ENCODE peak calls at places on chromosomes 7 and 10, in seven cellular contexts. O is A549; N is renal cortical epithelial cell; M is stimulated activated CD4-positive, alpha-beta T cell treated with anti-CD3 and anti-CD28 coated beads, Interleukin-1b, Interleukin-23, amount 100 ng/mL, for 24 hours; R is activated CD4-positive, alpha-beta memory T cell treated with anti-CD3 and anti-CD28 coated beads, Interleukin-2, amount 10 ng/mL, durations not matched to agents 7 days and 5 days; S is CD4-positive, alpha-beta T cell; H is GM12892. L is an unnamed sample.

GRCh38 chr10:4303045-4303444 is 518.0 kb upstream of the KLF6 start:
- DNase-seq in O (peak; percentile 4), R (no peak), S (no peak), H (no peak), N (no peak), M (no peak), L (no peak)

GRCh38 chr10:89793649-89794254 is 92.4 kb downstream of the KIF20B start:
- DNase-seq in H (no peak), N (peak; percentile 70), S (no peak), R (peak; percentile 26), O (peak; percentile 65), M (no peak), L (peak; percentile 63)

GRCh38 chr7:1672851-1673486 is 2.9 kb downstream of the ELFN1 start:
- DNase-seq in H (no peak), M (no peak), R (no peak), O (no peak), S (no peak), N (no peak), L (no peak)

GRCh38 chr10:59181668-59182067 is 5.2 kb downstream of the PHYHIPL start:
- DNase-seq in H (no peak), O (peak; percentile 83), R (no peak), S (no peak), M (no peak), N (peak; percentile 85), L (peak; percentile 48)

GRCh38 chr10:79255007-79255507 is 92.2 kb upstream of the PPIF start:
- DNase-seq in H (no peak), N (no peak), M (no peak), O (no peak), R (no peak), S (no peak), L (no peak)

GRCh38 chr10:35027567-35027966 is 62.6 kb downstream of the CUL2 start:
- DNase-seq in S (no peak), M (no peak), O (no peak), R (no peak), H (no peak), N (peak; percentile 44), L (peak; percentile 8)

GRCh38 chr10:94308866-94309265 is 53.9 kb downstream of the NOC3L start:
- DNase-seq in R (no peak), H (no peak), S (no peak), M (no peak), N (no peak), O (no peak), L (no peak)

GRCh38 chr7:158818325-158819213 is 10.7 kb downstream of the ESYT2 start:
- DNase-seq in N (peak; percentile 100), S (peak; percentile 75), H (peak; percentile 40), O (peak; percentile 98), M (no peak), R (peak; percentile 83), L (peak; percentile 95)

GRCh38 chr10:99538287-99538917 is 5.7 kb downstream of the NKX2-3 start:
- DNase-seq in M (no peak), R (no peak), O (no peak), S (no peak), H (no peak), N (no peak), L (no peak)

GRCh38 chr7:150903627-150904026 is 51.3 kb downstream of the AOC1 start:
- DNase-seq in N (peak; percentile 75), O (peak; percentile 15), R (no peak), H (no peak), S (no peak), M (no peak), L (peak; percentile 68)

GRCh38 chr7:3754488-3755365 is 453.7 kb downstream of the SDK1 start:
- DNase-seq in O (no peak), H (no peak), N (no peak), S (no peak), R (no peak), M (no peak), L (no peak)

GRCh38 chr7:157490465-157490912 is 153.7 kb downstream of the DNAJB6 start:
- DNase-seq in H (no peak), N (peak; percentile 6), M (peak; percentile 43), S (peak; percentile 38), O (peak; percentile 96), R (peak; percentile 73), L (peak; percentile 69)

GRCh38 chr10:50279489-50279888 is 28.2 kb upstream of the ASAH2 start:
- DNase-seq in S (no peak), N (peak; percentile 11), O (peak; percentile 47), H (no peak), M (no peak), R (no peak), L (peak; percentile 11)

GRCh38 chr10:824497-824896 is 107.0 kb downstream of the LARP4B start:
- DNase-seq in O (no peak), R (no peak), N (no peak), H (no peak), M (no peak), S (no peak), L (no peak)

GRCh38 chr10:17954856-17955255 is 3.1 kb downstream of the SLC39A12 start:
- DNase-seq in M (no peak), S (no peak), R (no peak), O (no peak), H (no peak), N (peak; percentile 1), L (no peak)

GRCh38 chr10:22219308-22219707 is 1.5 kb upstream of the EBLN1 start:
- DNase-seq in R (no peak), H (no peak), M (no peak), S (no peak), O (no peak), N (peak; percentile 21), L (no peak)

GRCh38 chr10:25547391-25547790 is 372.6 kb downstream of the GPR158 start:
- DNase-seq in S (no peak), O (no peak), M (no peak), N (peak; percentile 67), H (no peak), R (no peak), L (no peak)

GRCh38 chr7:100132697-100133137 is 6.0 kb downstream of the MBLAC1 start:
- DNase-seq in O (peak; percentile 74), S (peak; percentile 54), H (peak; percentile 70), R (peak; percentile 75), N (peak; percentile 47), M (peak; percentile 59), L (peak; percentile 62)

GRCh38 chr7:122675011-122675410 is 23.9 kb downstream of the RNF133 start:
- DNase-seq in R (no peak), S (no peak), O (no peak), H (no peak), N (no peak), M (no peak), L (no peak)

GRCh38 chr10:131312261-131312801 is 810 bp upstream of the TCERG1L start:
- DNase-seq in O (no peak), N (no peak), R (no peak), M (no peak), S (no peak), H (no peak), L (no peak)

GRCh38 chr7:95367606-95368005 is 28.6 kb downstream of the PON3 start:
- DNase-seq in N (peak; percentile 22), M (no peak), H (no peak), O (no peak), S (no peak), R (no peak), L (no peak)

GRCh38 chr10:24683554-24683953 is 40.1 kb downstream of the ARHGAP21 start:
- DNase-seq in M (no peak), S (no peak), R (no peak), H (no peak), O (no peak), N (no peak), L (no peak)

GRCh38 chr10:110780704-110781103 is 91.0 kb upstream of the PDCD4 start:
- DNase-seq in O (no peak), M (no peak), S (no peak), R (no peak), N (no peak), H (no peak), L (no peak)

GRCh38 chr7:101390901-101391301 is 28.2 kb downstream of the COL26A1 start:
- DNase-seq in M (no peak), N (no peak), S (no peak), H (peak; percentile 59), R (peak; percentile 66), O (no peak), L (no peak)

GRCh38 chr7:22470981-22471380 is 29.0 kb downstream of the STEAP1B start:
- DNase-seq in H (no peak), O (no peak), N (no peak), M (no peak), R (no peak), S (no peak), L (no peak)

GRCh38 chr7:42070068-42070467 is 166.9 kb downstream of the GLI3 start:
- DNase-seq in N (peak; percentile 54), S (no peak), R (no peak), H (no peak), M (no peak), O (no peak), L (peak; percentile 28)

GRCh38 chr7:133770863-133771492 is 356.2 kb upstream of the LRGUK start:
- DNase-seq in M (no peak), S (no peak), N (peak; percentile 93), O (peak; percentile 42), R (no peak), H (no peak), L (no peak)

GRCh38 chr7:151745090-151745638 is 131.8 kb downstream of the PRKAG2 start:
- DNase-seq in R (peak; percentile 27), N (peak; percentile 97), M (no peak), O (peak; percentile 92), H (no peak), S (no peak), L (peak; percentile 94)

GRCh38 chr7:149729983-149730801 is 43.2 kb downstream of the ZNF467 start:
- DNase-seq in O (no peak), R (no peak), S (no peak), N (no peak), H (no peak), M (no peak), L (no peak)

GRCh38 chr10:133400624-133401424 is 6.9 kb downstream of the MTG1 start:
- DNase-seq in O (no peak), S (no peak), N (no peak), H (no peak), M (no peak), R (no peak), L (no peak)

GRCh38 chr7:7228472-7228871 is 46.1 kb downstream of the C1GALT1 start:
- DNase-seq in N (no peak), O (no peak), R (no peak), H (no peak), S (no peak), M (no peak), L (no peak)

GRCh38 chr7:101108961-101109360 is 17.9 kb upstream of the SERPINE1 start:
- DNase-seq in M (no peak), R (no peak), N (peak; percentile 75), O (peak; percentile 67), H (no peak), S (no peak), L (no peak)

GRCh38 chr10:132293416-132294195 is 14.1 kb downstream of the STK32C start:
- DNase-seq in H (no peak), S (no peak), O (no peak), M (no peak), R (no peak), N (no peak), L (no peak)

GRCh38 chr10:53432035-53432434 is 659.5 kb upstream of the MBL2 start:
- DNase-seq in R (no peak), M (no peak), N (no peak), O (no peak), S (no peak), H (no peak), L (no peak)

GRCh38 chr10:48907730-48908129 is 31.9 kb downstream of the LRRC18 start:
- DNase-seq in S (no peak), R (no peak), M (no peak), N (no peak), H (peak; percentile 27), O (no peak), L (no peak)